ENCODE peak calls at places on chromosomes 5 and 9, in six cellular contexts. I is stimulated activated CD4-positive, alpha-beta T cell treated with anti-CD3 and anti-CD28 coated beads, Interleukin-1b, Interleukin-23, amount 100 ng/mL, for 1 hour; R is fibroblast of lung; L is activated naive CD4-positive, alpha-beta T cell; E is SK-N-SH; F is activated T-cell treated with anti-CD3 and anti-CD28 coated beads, Interleukin-2, amount 50 U/mL, for 4 hours. A is an unnamed sample.

GRCh38 chr5:60477849-60478248 is 222.1 kb downstream of the DEPDC1B start:
- DNase-seq in I (no peak), E (no peak), R (no peak), L (no peak), F (no peak), A (no peak)

GRCh38 chr5:77957516-77957915 is 181.4 kb upstream of the TBCA start:
- DNase-seq in L (no peak), I (no peak), R (no peak), E (no peak), F (no peak), A (no peak)

GRCh38 chr9:110446171-110446570 is 108.5 kb upstream of the TXNDC8 start:
- DNase-seq in I (no peak), F (no peak), L (no peak), E (no peak), R (no peak), A (no peak)

GRCh38 chr5:83345423-83345822 is 126.1 kb upstream of the VCAN start:
- DNase-seq in F (no peak), L (no peak), I (no peak), E (no peak), R (no peak), A (no peak)

GRCh38 chr9:109769250-109769649 is 10.7 kb upstream of the PALM2AKAP2 start:
- DNase-seq in F (no peak), R (peak; percentile 84), L (no peak), I (no peak), E (no peak), A (peak; percentile 7)

GRCh38 chr5:150632305-150633160 is 7.9 kb upstream of the SYNPO start:
- DNase-seq in E (no peak), I (no peak), L (no peak), R (peak; percentile 66), F (no peak), A (no peak)

GRCh38 chr9:32403567-32403966 is 19.1 kb downstream of the ACO1 start:
- DNase-seq in I (no peak), E (no peak), F (no peak), L (no peak), R (no peak), A (no peak)

GRCh38 chr5:65760504-65761275 is 38.7 kb downstream of the NLN start:
- DNase-seq in L (no peak), R (peak; percentile 74), I (no peak), E (no peak), F (peak; percentile 45), A (peak; percentile 57)

GRCh38 chr5:131682824-131683223 is 47.8 kb upstream of the RAPGEF6 start:
- DNase-seq in F (no peak), R (no peak), L (no peak), E (no peak), I (no peak), A (no peak)

GRCh38 chr5:19531374-19531952 is 456.5 kb downstream of the CDH18 start:
- DNase-seq in R (peak; percentile 66), I (no peak), E (no peak), F (no peak), L (no peak), A (no peak)

GRCh38 chr5:52481216-52481615 is 306.5 kb upstream of the ITGA1 start:
- DNase-seq in R (no peak), L (no peak), F (no peak), I (no peak), E (no peak), A (no peak)

GRCh38 chr9:130900701-130901497 is 4.3 kb upstream of the QRFP start:
- DNase-seq in L (no peak), I (no peak), R (no peak), F (no peak), E (no peak), A (no peak)

GRCh38 chr9:128703616-128704355 is 1.5 kb downstream of the PKN3 start:
- DNase-seq in E (peak; percentile 27), L (no peak), F (no peak), I (no peak), R (no peak), A (no peak)

GRCh38 chr5:27815061-27815460 is 776.7 kb upstream of the CDH9 start:
- DNase-seq in F (no peak), I (no peak), E (no peak), R (no peak), L (no peak), A (no peak)

GRCh38 chr9:76198336-76198735 is 195.9 kb downstream of the RFK start:
- DNase-seq in R (peak; percentile 15), F (no peak), E (no peak), L (no peak), I (no peak), A (peak; percentile 44)

GRCh38 chr5:87393331-87393730 is 19.4 kb downstream of the CCNH start:
- DNase-seq in R (peak; percentile 92), E (no peak), L (no peak), F (no peak), I (no peak), A (peak; percentile 69)

GRCh38 chr9:20980713-20981481 is 50.5 kb downstream of the HACD4 start:
- DNase-seq in L (no peak), I (no peak), R (peak; percentile 93), F (no peak), E (no peak), A (peak; percentile 92)

GRCh38 chr5:137201876-137202275 is 297.2 kb downstream of the SPOCK1 start:
- DNase-seq in E (no peak), R (peak; percentile 61), I (no peak), L (no peak), F (no peak), A (peak; percentile 93)

GRCh38 chr5:115386657-115387056 is 90.2 kb upstream of the CCDC112 start:
- DNase-seq in E (no peak), F (no peak), R (no peak), I (no peak), L (no peak), A (no peak)

GRCh38 chr5:37787742-37788141 is 52.1 kb downstream of the GDNF start:
- DNase-seq in R (peak; percentile 75), L (no peak), F (no peak), I (no peak), E (no peak), A (no peak)

GRCh38 chr5:105259581-105260217 is 1697.1 kb upstream of the NUDT12 start:
- DNase-seq in E (no peak), R (no peak), L (no peak), F (no peak), I (no peak), A (no peak)

GRCh38 chr9:128920381-128921058 is at the start of gene PHYHD1:
- DNase-seq in L (no peak), E (no peak), F (no peak), I (no peak), R (peak; percentile 83), A (peak; percentile 76)

GRCh38 chr5:78387468-78388153 is 27.2 kb downstream of the SCAMP1 start:
- DNase-seq in L (no peak), F (no peak), R (no peak), I (no peak), E (no peak), A (no peak)

GRCh38 chr5:180390441-180391190 is 37.5 kb upstream of the GFPT2 start:
- DNase-seq in L (no peak), E (peak; percentile 47), F (no peak), R (peak; percentile 10), I (no peak), A (no peak)

GRCh38 chr9:88773627-88774244 is 217.5 kb upstream of the S1PR3 start:
- DNase-seq in R (peak; percentile 58), L (no peak), E (no peak), F (no peak), I (no peak), A (peak; percentile 45)